ENCODE peak calls at places on chromosomes 5 and 9, in six cellular contexts. I, G, Y, V, R and C are unnamed samples.

GRCh38 chr5:64667068-64667467 is 23.2 kb upstream of the SHISAL2B start:
- DNase-seq in G (no peak), R (no peak), I (no peak), Y (no peak), V (no peak), C (no peak)

GRCh38 chr5:31236339-31236738 is 42.9 kb downstream of the CDH6 start:
- DNase-seq in I (no peak), R (no peak), G (no peak), V (no peak), Y (no peak), C (no peak)

GRCh38 chr9:16133556-16134227 is 580.8 kb downstream of the CCDC171 start:
- DNase-seq in V (no peak), Y (no peak), R (peak; percentile 30), G (peak; percentile 29), I (peak; percentile 51), C (no peak)

GRCh38 chr9:1173211-1173610 is 123.1 kb downstream of the DMRT2 start:
- DNase-seq in R (no peak), Y (no peak), G (no peak), V (no peak), I (no peak), C (no peak)

GRCh38 chr9:134564431-134565170 is 77.0 kb upstream of the COL5A1 start:
- DNase-seq in Y (peak; percentile 58), R (peak; percentile 5), V (no peak), G (no peak), I (no peak), C (no peak)

GRCh38 chr5:35046754-35047153 is 995 bp downstream of the AGXT2 start:
- DNase-seq in G (peak; percentile 49), R (no peak), Y (peak; percentile 98), V (no peak), I (no peak), C (peak; percentile 67)

GRCh38 chr5:6424110-6424659 is 24.5 kb upstream of the UBE2QL1 start:
- DNase-seq in G (no peak), I (no peak), Y (no peak), R (no peak), V (no peak), C (no peak)

GRCh38 chr5:40660751-40661150 is 19.0 kb upstream of the PTGER4 start:
- DNase-seq in G (no peak), Y (no peak), V (no peak), R (no peak), I (no peak), C (no peak)

GRCh38 chr5:154331924-154332323 is 113.9 kb upstream of the SAP30L start:
- DNase-seq in I (no peak), Y (no peak), R (no peak), V (no peak), G (no peak), C (no peak)

GRCh38 chr9:137314561-137315560 is 12.8 kb upstream of the NRARP start:
- DNase-seq in Y (no peak), G (no peak), V (no peak), R (no peak), I (peak; percentile 43), C (no peak)

GRCh38 chr9:7097785-7098420 is 340.1 kb downstream of the KDM4C start:
- DNase-seq in V (no peak), I (no peak), G (no peak), R (no peak), Y (no peak), C (peak; percentile 14)

GRCh38 chr5:109945097-109945678 is 255.5 kb downstream of the MAN2A1 start:
- DNase-seq in I (no peak), Y (no peak), R (no peak), V (no peak), G (no peak), C (no peak)

GRCh38 chr9:117156150-117156688 is 258.6 kb downstream of the ASTN2 start:
- DNase-seq in I (no peak), V (no peak), G (no peak), Y (no peak), R (no peak), C (no peak)

GRCh38 chr5:139689631-139690384 is 41.7 kb downstream of the CXXC5 start:
- DNase-seq in I (peak; percentile 70), V (no peak), R (peak; percentile 27), G (no peak), Y (no peak), C (no peak)

GRCh38 chr5:142306077-142306502 is 18.7 kb downstream of the SPRY4 start:
- DNase-seq in R (no peak), Y (no peak), V (no peak), G (no peak), I (no peak), C (no peak)